ENCODE peak calls at places on chromosomes 16 and 17, in five cellular contexts. K is A549, V is WTC11, Z is NB4, Y is SK-N-SH. F is an unnamed sample.

GRCh38 chr17:47703191-47703591 is 9.2 kb downstream of the TBKBP1 start:
- DNase-seq in K (no peak), V (no peak), Z (no peak), Y (no peak), F (no peak)

GRCh38 chr17:4859816-4860625 is 26.9 kb downstream of the MINK1 start:
- DNase-seq in K (no peak), V (peak; percentile 32), Z (no peak), Y (no peak), F (no peak)

GRCh38 chr16:31451681-31452351 is 7.5 kb upstream of the ARMC5 start:
- DNase-seq in K (peak; percentile 82), V (peak; percentile 61), Z (peak; percentile 57), Y (peak; percentile 77), F (peak; percentile 62)

GRCh38 chr17:731943-732787 is at the start of gene TLCD3A:
- DNase-seq in K (peak; percentile 82), V (peak; percentile 70), Z (peak; percentile 31), Y (peak; percentile 95), F (peak; percentile 69)

GRCh38 chr16:3065069-3065741 is at the start of gene IL32:
- DNase-seq in K (peak; percentile 71), V (no peak), Z (no peak), Y (no peak), F (no peak)

GRCh38 chr16:964696-965395 is 5.9 kb downstream of the LMF1 start:
- DNase-seq in K (no peak), V (no peak), Z (no peak), Y (no peak), F (no peak)

GRCh38 chr16:72807287-72807686 is 240.6 kb downstream of the ZFHX3 start:
- DNase-seq in K (no peak), V (no peak), Z (no peak), Y (peak; percentile 56), F (no peak)

GRCh38 chr17:31412511-31412910 is 21.0 kb downstream of the RAB11FIP4 start:
- DNase-seq in K (no peak), V (no peak), Z (no peak), Y (no peak), F (no peak)

GRCh38 chr17:57451126-57451690 is 194.9 kb downstream of the MSI2 start:
- DNase-seq in K (no peak), V (no peak), Z (no peak), Y (no peak), F (no peak)

GRCh38 chr16:57893559-57894389 is 77.2 kb downstream of the CNGB1 start:
- DNase-seq in K (peak; percentile 86), V (no peak), Z (peak; percentile 70), Y (no peak), F (no peak)

GRCh38 chr17:39462644-39463375 is 1.5 kb downstream of the CDK12 start:
- DNase-seq in K (no peak), V (peak; percentile 10), Z (peak; percentile 68), Y (peak; percentile 19), F (peak; percentile 35)

GRCh38 chr16:17072104-17072503 is 398.7 kb downstream of the XYLT1 start:
- DNase-seq in K (no peak), V (no peak), Z (no peak), Y (no peak), F (no peak)

GRCh38 chr17:14464741-14465140 is 163.9 kb downstream of the HS3ST3B1 start:
- DNase-seq in K (no peak), V (no peak), Z (no peak), Y (no peak), F (no peak)

GRCh38 chr16:26765087-26765486 is 301.6 kb upstream of the C16orf82 start:
- DNase-seq in K (peak; percentile 19), V (peak; percentile 49), Z (peak; percentile 14), Y (peak; percentile 14), F (peak; percentile 56)
- TF ChIP-seq MAX in K (no peak), V (no peak), Z (no peak), Y (no peak), F (no peak)

DNA sequence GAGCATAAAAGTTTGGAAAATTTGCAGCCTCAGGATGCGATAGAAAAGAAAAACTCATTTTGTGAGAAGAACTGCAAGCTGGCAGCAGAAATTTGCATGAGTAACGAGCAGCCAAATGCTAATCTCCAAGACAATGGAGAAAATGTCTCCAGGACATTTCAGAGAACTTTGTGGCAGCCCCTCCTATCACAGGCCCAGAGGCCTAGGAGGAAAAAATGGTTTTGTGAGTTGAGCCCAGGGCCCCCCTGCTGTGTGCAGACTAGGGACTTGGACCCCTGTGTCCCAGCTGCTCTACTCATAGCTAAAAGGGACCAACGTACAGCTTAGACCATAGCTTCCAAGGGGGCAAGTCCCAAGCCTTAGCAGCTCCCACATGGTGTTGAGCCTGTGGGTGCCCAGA is 34.3 kb downstream of the APPBP2 start:
- DNase-seq in K (no peak), V (no peak), Z (no peak), Y (no peak), F (no peak)
- TF ChIP-seq MAX in K (no peak), V (no peak), Z (no peak), Y (no peak), F (no peak)

DNA sequence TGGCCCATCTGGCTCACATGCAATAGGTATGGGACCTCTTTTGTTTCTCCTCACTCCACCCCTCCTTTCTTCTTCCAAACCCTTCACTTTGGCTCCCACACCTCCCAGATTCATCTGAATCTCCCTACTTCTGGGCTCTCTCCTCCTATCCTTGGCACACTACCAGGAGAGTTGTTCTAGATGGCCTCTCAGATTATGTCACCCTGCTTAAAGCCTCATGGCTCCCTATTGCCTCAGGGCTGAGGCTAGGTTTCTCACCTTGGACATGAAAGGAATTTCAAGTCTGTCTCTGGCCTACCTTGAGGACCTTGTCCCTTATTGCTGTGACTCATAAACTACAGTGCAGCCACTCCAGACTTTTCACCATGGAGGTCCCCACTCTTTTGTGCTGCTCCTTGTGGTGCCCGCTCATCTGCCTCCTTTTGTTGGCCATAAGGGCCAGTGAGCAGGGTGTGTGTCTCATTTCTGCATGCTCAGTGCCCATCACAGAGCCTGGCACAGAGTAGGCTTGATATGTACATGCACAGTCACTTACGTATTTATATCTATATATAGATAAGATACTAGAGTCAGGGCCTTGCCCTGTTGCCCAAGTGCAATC is 1.0 kb upstream of the MFAP4 start:
- DNase-seq in K (no peak), V (no peak), Z (no peak), Y (no peak), F (no peak)
- TF ChIP-seq MAX in K (no peak), V (no peak), Z (no peak), Y (no peak), F (no peak)

DNA sequence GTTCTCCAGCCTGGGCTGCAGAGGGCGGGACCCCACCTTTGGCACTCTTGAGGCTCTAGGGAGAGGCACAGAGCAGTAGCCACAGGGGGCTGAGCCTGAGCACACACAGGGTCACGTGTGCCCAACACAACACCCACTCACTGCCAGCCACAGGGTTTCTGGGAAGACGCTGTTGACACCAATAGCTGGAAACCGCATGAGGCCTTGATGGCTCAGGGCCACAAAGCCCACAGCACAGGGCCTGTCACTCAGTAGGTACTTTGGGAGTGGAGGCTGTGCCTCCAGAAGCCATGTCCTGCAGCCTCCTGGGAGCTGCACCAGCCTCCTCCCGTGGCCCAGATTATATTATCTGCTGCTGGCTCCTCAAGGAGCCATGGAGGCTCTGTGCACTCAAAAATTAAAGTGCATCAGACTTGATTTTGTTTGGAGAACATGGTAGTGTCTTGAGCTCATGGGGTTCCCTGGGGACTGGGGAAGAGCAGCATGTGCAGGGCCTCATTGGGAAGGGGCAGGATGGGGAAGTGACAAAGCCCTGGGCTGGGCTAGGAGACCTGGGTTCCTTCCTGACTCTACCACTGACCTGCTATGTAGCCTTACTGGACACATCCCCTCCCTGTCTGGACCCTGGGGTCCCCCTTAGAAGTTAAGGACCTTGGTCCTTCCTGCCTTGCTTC is 12.5 kb upstream of the SREBF1 start:
- DNase-seq in K (no peak), V (no peak), Z (peak; percentile 97), Y (no peak), F (peak; percentile 48)
- TF ChIP-seq MAX in K (no peak), V (no peak), Z (peak; percentile 98), Y (no peak), F (no peak)